ENCODE peak calls at places on chromosomes 5 and 9, in eight cellular contexts. One of them, this sample, is unnamed.

GRCh38 chr9:96061293-96061987 is 185.9 kb downstream of the ERCC6L2 start:
- DNase-seq in Calu3: peak; percentile 7
- DNase-seq in nephron progenitor cell: no peak
- DNase-seq in WTC11: peak; percentile 39
- DNase-seq in neural crest cell: peak; percentile 24
- DNase-seq in hypothalamus: peak; percentile 68
- DNase-seq in A549: peak; percentile 25
- DNase-seq in heart right ventricle: no peak
- DNase-seq in this sample: no peak

GRCh38 chr9:124889006-124889405 is 27.1 kb downstream of the ARPC5L start:
- DNase-seq in Calu3: no peak
- DNase-seq in nephron progenitor cell: no peak
- DNase-seq in WTC11: no peak
- DNase-seq in neural crest cell: no peak
- DNase-seq in hypothalamus: no peak
- DNase-seq in A549: no peak
- DNase-seq in heart right ventricle: no peak
- DNase-seq in this sample: no peak

GRCh38 chr9:76456202-76456926 is 2.6 kb upstream of the GCNT1 start:
- DNase-seq in Calu3: peak; percentile 27
- DNase-seq in nephron progenitor cell: peak; percentile 38
- DNase-seq in WTC11: peak; percentile 42
- DNase-seq in neural crest cell: no peak
- DNase-seq in hypothalamus: no peak
- DNase-seq in A549: no peak
- DNase-seq in heart right ventricle: no peak
- DNase-seq in this sample: no peak

GRCh38 chr5:179131321-179131835 is 71.2 kb downstream of the ZNF354C start:
- DNase-seq in Calu3: no peak
- DNase-seq in nephron progenitor cell: no peak
- DNase-seq in WTC11: peak; percentile 4
- DNase-seq in neural crest cell: no peak
- DNase-seq in hypothalamus: no peak
- DNase-seq in A549: no peak
- DNase-seq in heart right ventricle: no peak
- DNase-seq in this sample: no peak

GRCh38 chr5:153965102-153965645 is 73.5 kb downstream of the FAM114A2 start:
- DNase-seq in Calu3: peak; percentile 73
- DNase-seq in nephron progenitor cell: peak; percentile 74
- DNase-seq in WTC11: peak; percentile 70
- DNase-seq in neural crest cell: peak; percentile 64
- DNase-seq in hypothalamus: peak; percentile 24
- DNase-seq in A549: peak; percentile 83
- DNase-seq in heart right ventricle: peak; percentile 20
- DNase-seq in this sample: no peak

GRCh38 chr5:76794871-76795270 is 24.0 kb upstream of the F2RL1 start:
- DNase-seq in Calu3: no peak
- DNase-seq in nephron progenitor cell: no peak
- DNase-seq in WTC11: no peak
- DNase-seq in neural crest cell: no peak
- DNase-seq in hypothalamus: no peak
- DNase-seq in A549: no peak
- DNase-seq in heart right ventricle: no peak
- DNase-seq in this sample: no peak

GRCh38 chr5:3195991-3196390 is 399.6 kb upstream of the IRX1 start:
- DNase-seq in Calu3: no peak
- DNase-seq in nephron progenitor cell: no peak
- DNase-seq in WTC11: no peak
- DNase-seq in neural crest cell: no peak
- DNase-seq in hypothalamus: no peak
- DNase-seq in A549: no peak
- DNase-seq in heart right ventricle: no peak
- DNase-seq in this sample: no peak

GRCh38 chr9:10387282-10387681 is 225.5 kb downstream of the PTPRD start:
- DNase-seq in Calu3: no peak
- DNase-seq in nephron progenitor cell: no peak
- DNase-seq in WTC11: no peak
- DNase-seq in neural crest cell: no peak
- DNase-seq in hypothalamus: no peak
- DNase-seq in A549: no peak
- DNase-seq in heart right ventricle: no peak
- DNase-seq in this sample: no peak

GRCh38 chr9:91207481-91207888 is 154.2 kb downstream of the AUH start:
- DNase-seq in Calu3: no peak
- DNase-seq in nephron progenitor cell: no peak
- DNase-seq in WTC11: no peak
- DNase-seq in neural crest cell: no peak
- DNase-seq in hypothalamus: no peak
- DNase-seq in A549: no peak
- DNase-seq in heart right ventricle: no peak
- DNase-seq in this sample: no peak

GRCh38 chr9:132090771-132091170 is 11.1 kb upstream of the MED27 start:
- DNase-seq in Calu3: no peak
- DNase-seq in nephron progenitor cell: no peak
- DNase-seq in WTC11: no peak
- DNase-seq in neural crest cell: no peak
- DNase-seq in hypothalamus: no peak
- DNase-seq in A549: no peak
- DNase-seq in heart right ventricle: no peak
- DNase-seq in this sample: no peak

GRCh38 chr9:104899759-104900247 is 28.2 kb downstream of the ABCA1 start:
- DNase-seq in Calu3: no peak
- DNase-seq in nephron progenitor cell: no peak
- DNase-seq in WTC11: no peak
- DNase-seq in neural crest cell: no peak
- DNase-seq in hypothalamus: no peak
- DNase-seq in A549: no peak
- DNase-seq in heart right ventricle: no peak
- DNase-seq in this sample: no peak

GRCh38 chr9:114077162-114077837 is 800 bp downstream of the AMBP start:
- DNase-seq in Calu3: no peak
- DNase-seq in nephron progenitor cell: no peak
- DNase-seq in WTC11: no peak
- DNase-seq in neural crest cell: no peak
- DNase-seq in hypothalamus: no peak
- DNase-seq in A549: no peak
- DNase-seq in heart right ventricle: no peak
- DNase-seq in this sample: no peak

This sample was measured in breast epithelium.